ENCODE peak calls at places on chromosomes 2 and 18, in six cellular contexts. N, R, P, B, S and W are unnamed samples.

GRCh38 chr2:76446872-76447271 is 736.2 kb upstream of the GCFC2 start:
- DNase-seq in S (no peak), R (no peak), P (no peak), B (no peak), N (no peak), W (no peak)

GRCh38 chr2:75025633-75026380 is 67.4 kb downstream of the POLE4 start:
- DNase-seq in S (no peak), R (no peak), P (no peak), N (peak; percentile 4), B (no peak), W (no peak)

GRCh38 chr2:57733959-57734358 is 312.6 kb upstream of the VRK2 start:
- DNase-seq in B (no peak), R (no peak), N (no peak), P (no peak), S (no peak), W (no peak)

GRCh38 chr2:9294764-9295163 is 88.2 kb downstream of the ASAP2 start:
- DNase-seq in P (peak; percentile 2), R (no peak), N (peak; percentile 71), S (no peak), B (no peak), W (no peak)

GRCh38 chr18:41719808-41720207 is 235.2 kb upstream of the PIK3C3 start:
- DNase-seq in N (no peak), R (no peak), B (no peak), P (no peak), S (no peak), W (no peak)

GRCh38 chr2:75586971-75587370 is 26.2 kb upstream of the EVA1A start:
- DNase-seq in N (no peak), R (no peak), B (peak; percentile 48), P (no peak), S (no peak), W (no peak)

GRCh38 chr2:204544961-204545860 is at the start of gene PARD3B:
- DNase-seq in R (no peak), B (peak; percentile 74), S (peak; percentile 0), N (no peak), P (peak; percentile 70), W (no peak)

GRCh38 chr2:241217320-241218031 is 29.0 kb downstream of the ANO7 start:
- DNase-seq in P (peak; percentile 84), N (no peak), R (no peak), S (peak; percentile 16), B (no peak), W (peak; percentile 92)

GRCh38 chr2:17918789-17919188 is 40.3 kb downstream of the KCNS3 start:
- DNase-seq in S (no peak), N (no peak), B (peak; percentile 17), R (no peak), P (no peak), W (no peak)

GRCh38 chr2:63819256-63819655 is 22.4 kb upstream of the UGP2 start:
- DNase-seq in S (no peak), R (no peak), P (no peak), N (no peak), B (no peak), W (no peak)

GRCh38 chr2:16350211-16350610 is 315.4 kb downstream of the CYRIA start:
- DNase-seq in R (no peak), S (no peak), P (no peak), B (no peak), N (no peak), W (no peak)

GRCh38 chr2:241895732-241896641 is 26.5 kb downstream of the RTP5 start:
- DNase-seq in S (no peak), P (peak; percentile 73), R (no peak), B (no peak), N (no peak), W (peak; percentile 83)

GRCh38 chr2:158403237-158403636 is 53.3 kb downstream of the CCDC148 start:
- DNase-seq in P (no peak), N (no peak), R (no peak), S (no peak), B (no peak), W (no peak)

GRCh38 chr18:74083071-74083954 is 64.3 kb downstream of the FBXO15 start:
- DNase-seq in P (no peak), B (no peak), R (no peak), N (no peak), S (no peak), W (no peak)

GRCh38 chr18:7116001-7116831 is 1.4 kb downstream of the LAMA1 start:
- DNase-seq in B (no peak), N (no peak), P (no peak), R (no peak), S (no peak), W (no peak)

GRCh38 chr2:1360132-1360531 is 53.1 kb upstream of the TPO start:
- DNase-seq in S (no peak), P (no peak), N (no peak), B (no peak), R (no peak), W (no peak)